ENCODE peak calls at places on chromosomes 3 and 15, in four cellular contexts. One of them, this sample, is unnamed.

GRCh38 chr3:115359507-115359906 is 212.4 kb upstream of the ZBTB20 start:
- DNase-seq in GM12878: peak
- DNase-seq in K562: no peak
- DNase-seq in H1: no peak
- DNase-seq in this sample: no peak

GRCh38 chr3:180680097-180680430 is 775 bp upstream of the CCDC39 start:
- DNase-seq in GM12878: no peak
- DNase-seq in H1: no peak
- DNase-seq in K562: no peak
- DNase-seq in this sample: peak

GRCh38 chr3:12591456-12591855 is 34.6 kb downstream of the MKRN2 start:
- DNase-seq in H1: no peak
- DNase-seq in GM12878: no peak
- DNase-seq in K562: no peak
- DNase-seq in this sample: no peak

GRCh38 chr3:9226326-9226725 is 23.1 kb downstream of the SRGAP3 start:
- DNase-seq in K562: no peak
- DNase-seq in H1: no peak
- DNase-seq in GM12878: no peak
- DNase-seq in this sample: no peak

GRCh38 chr3:157175678-157176077 is 15.7 kb upstream of the CCNL1 start:
- DNase-seq in H1: no peak
- DNase-seq in GM12878: no peak
- DNase-seq in K562: peak
- DNase-seq in this sample: peak

GRCh38 chr3:49199244-49199899 is 28.0 kb downstream of the KLHDC8B start:
- DNase-seq in H1: no peak
- DNase-seq in K562: no peak
- DNase-seq in GM12878: no peak
- DNase-seq in this sample: peak

GRCh38 chr3:50318615-50319014 is 3.9 kb downstream of the HYAL2 start:
- DNase-seq in H1: no peak
- DNase-seq in K562: no peak
- DNase-seq in GM12878: no peak
- DNase-seq in this sample: no peak

GRCh38 chr15:67146214-67146613 is 80.8 kb downstream of the SMAD3 start:
- DNase-seq in K562: no peak
- DNase-seq in GM12878: no peak
- DNase-seq in H1: no peak
- DNase-seq in this sample: peak

GRCh38 chr3:50655009-50655830 is 19.5 kb upstream of the DOCK3 start:
- DNase-seq in GM12878: no peak
- DNase-seq in H1: no peak
- DNase-seq in K562: no peak
- DNase-seq in this sample: no peak

GRCh38 chr3:14884665-14885064 is 62.7 kb upstream of the NR2C2 start:
- DNase-seq in K562: no peak
- DNase-seq in GM12878: no peak
- DNase-seq in H1: no peak
- DNase-seq in this sample: no peak

GRCh38 chr3:132318451-132318850 is 1.2 kb downstream of the ACP3 start:
- DNase-seq in H1: no peak
- DNase-seq in K562: no peak
- DNase-seq in GM12878: no peak
- DNase-seq in this sample: no peak

GRCh38 chr3:9238727-9239295 is 10.6 kb downstream of the SRGAP3 start:
- DNase-seq in GM12878: no peak
- DNase-seq in H1: no peak
- DNase-seq in K562: no peak
- DNase-seq in this sample: no peak

GRCh38 chr3:14248849-14249523 is 70.4 kb downstream of the LSM3 start:
- DNase-seq in H1: no peak
- DNase-seq in GM12878: no peak
- DNase-seq in K562: no peak
- DNase-seq in this sample: no peak

GRCh38 chr15:78979456-78980320 is 34.8 kb upstream of the CTSH start:
- DNase-seq in H1: peak
- DNase-seq in K562: peak
- DNase-seq in GM12878: peak
- DNase-seq in this sample: peak

GRCh38 chr3:136070334-136070733 is 104.8 kb downstream of the PPP2R3A start:
- DNase-seq in K562: no peak
- DNase-seq in H1: no peak
- DNase-seq in GM12878: no peak
- DNase-seq in this sample: no peak

GRCh38 chr15:74400915-74401757 is 32.6 kb downstream of the SEMA7A start:
- DNase-seq in K562: no peak
- DNase-seq in H1: no peak
- DNase-seq in GM12878: peak
- DNase-seq in this sample: no peak

GRCh38 chr15:54307926-54308325 is 329.7 kb downstream of the UNC13C start:
- DNase-seq in K562: no peak
- DNase-seq in GM12878: no peak
- DNase-seq in H1: no peak
- DNase-seq in this sample: no peak

GRCh38 chr15:90315276-90315982 is 36.7 kb upstream of the ZNF774 start:
- DNase-seq in K562: no peak
- DNase-seq in H1: no peak
- DNase-seq in GM12878: no peak
- DNase-seq in this sample: no peak

GRCh38 chr3:125054436-125055164 is 1.2 kb downstream of the HEG1 start:
- DNase-seq in K562: no peak
- DNase-seq in GM12878: peak
- DNase-seq in H1: no peak
- DNase-seq in this sample: peak

GRCh38 chr15:67002379-67002778 is 63.0 kb upstream of the SMAD3 start:
- DNase-seq in GM12878: no peak
- DNase-seq in K562: no peak
- DNase-seq in H1: no peak
- DNase-seq in this sample: no peak

GRCh38 chr3:190000187-190000860 is 120.4 kb downstream of the P3H2 start:
- DNase-seq in K562: no peak
- DNase-seq in GM12878: no peak
- DNase-seq in H1: no peak
- DNase-seq in this sample: no peak
- H2AFZ ChIP-seq in K562: no peak
- H2AFZ ChIP-seq in GM12878: no peak
- H2AFZ ChIP-seq in H1: no peak
- H2AFZ ChIP-seq in this sample: no peak

GRCh38 chr3:144018776-144019175 is 47.2 kb downstream of the DIPK2A start:
- DNase-seq in H1: no peak
- DNase-seq in GM12878: no peak
- DNase-seq in K562: no peak
- DNase-seq in this sample: no peak
- TF ChIP-seq NRF1 in H1: no peak
- TF ChIP-seq NRF1 in GM12878: no peak
- TF ChIP-seq NRF1 in K562: no peak
- TF ChIP-seq NRF1 in this sample: no peak

GRCh38 chr3:141313091-141313683 is 55.1 kb upstream of the ZBTB38 start:
- DNase-seq in H1: no peak
- DNase-seq in K562: peak
- DNase-seq in GM12878: no peak
- DNase-seq in this sample: no peak
- H2AFZ ChIP-seq in H1: no peak
- H2AFZ ChIP-seq in K562: peak
- H2AFZ ChIP-seq in GM12878: no peak
- H2AFZ ChIP-seq in this sample: no peak

DNA sequence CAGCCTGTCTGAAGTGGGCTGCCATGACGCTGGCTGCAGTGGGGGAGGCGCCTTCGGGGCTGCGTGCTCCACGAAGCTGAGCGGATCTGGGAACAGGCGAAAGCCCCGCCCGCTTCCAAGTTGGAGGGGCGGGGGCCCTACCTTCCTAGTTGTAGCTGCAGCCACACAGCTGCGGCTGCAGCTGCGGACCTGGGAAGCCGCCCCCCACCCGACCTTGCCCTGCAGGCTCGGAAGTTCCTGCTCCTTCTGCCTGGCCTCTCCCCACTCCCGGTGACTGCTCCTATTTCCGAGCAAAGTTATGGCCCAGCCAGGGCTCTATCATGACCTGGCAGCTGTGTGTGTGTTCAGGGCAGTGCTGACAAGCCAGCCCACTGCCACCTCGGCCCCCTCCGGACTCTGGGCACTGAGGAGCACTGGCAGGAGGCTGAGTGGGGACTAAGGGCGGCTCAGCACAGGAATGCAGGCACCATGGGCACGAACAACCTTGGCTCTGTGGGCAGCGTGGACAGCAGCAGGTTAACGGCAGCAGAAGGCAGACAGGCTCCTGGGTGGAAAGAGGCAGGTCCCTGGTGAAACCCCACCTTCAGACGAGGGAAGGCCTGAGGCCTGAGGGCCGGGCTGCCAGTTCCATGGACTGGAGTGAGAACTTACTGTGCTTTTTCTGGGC is 352.4 kb upstream of the TMCO5A start:
- DNase-seq in GM12878: no peak
- DNase-seq in K562: no peak
- DNase-seq in H1: no peak
- DNase-seq in this sample: no peak
- TF ChIP-seq NRF1 in GM12878: no peak
- TF ChIP-seq NRF1 in K562: no peak
- TF ChIP-seq NRF1 in H1: no peak
- TF ChIP-seq NRF1 in this sample: no peak

DNA sequence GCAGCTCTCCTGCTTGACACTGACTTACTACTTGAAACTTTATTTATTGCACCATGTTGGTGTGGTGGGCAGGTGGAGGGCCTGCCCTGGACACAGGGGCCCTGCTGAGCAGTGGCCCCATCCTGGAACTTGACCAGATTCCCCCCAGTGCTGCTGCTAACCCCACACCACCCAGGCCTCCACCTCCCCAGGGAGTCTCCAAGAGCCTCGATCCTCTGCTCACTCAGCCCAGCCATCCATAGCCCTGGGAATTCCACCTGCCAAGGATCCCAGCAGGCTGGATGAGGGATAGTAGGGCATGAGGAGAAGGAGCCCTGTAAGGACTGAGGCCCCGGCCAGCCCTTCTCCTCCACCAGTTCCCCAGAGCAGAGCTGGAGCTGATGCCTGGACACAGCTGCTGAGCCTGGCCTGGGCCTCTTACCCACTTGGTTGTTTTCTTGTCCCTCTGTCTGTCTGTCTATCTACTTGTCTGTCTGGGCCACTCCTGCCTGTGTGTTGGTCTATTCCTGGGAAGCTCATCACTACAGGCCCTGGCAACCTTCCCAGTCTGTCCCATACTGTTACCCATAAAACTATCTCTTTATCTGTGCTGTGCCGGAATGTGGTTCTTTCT is 2.8 kb downstream of the CHAC1 start:
- DNase-seq in H1: no peak
- DNase-seq in K562: no peak
- DNase-seq in GM12878: no peak
- DNase-seq in this sample: no peak
- H2AFZ ChIP-seq in H1: no peak
- H2AFZ ChIP-seq in K562: no peak
- H2AFZ ChIP-seq in GM12878: no peak
- H2AFZ ChIP-seq in this sample: no peak

DNA sequence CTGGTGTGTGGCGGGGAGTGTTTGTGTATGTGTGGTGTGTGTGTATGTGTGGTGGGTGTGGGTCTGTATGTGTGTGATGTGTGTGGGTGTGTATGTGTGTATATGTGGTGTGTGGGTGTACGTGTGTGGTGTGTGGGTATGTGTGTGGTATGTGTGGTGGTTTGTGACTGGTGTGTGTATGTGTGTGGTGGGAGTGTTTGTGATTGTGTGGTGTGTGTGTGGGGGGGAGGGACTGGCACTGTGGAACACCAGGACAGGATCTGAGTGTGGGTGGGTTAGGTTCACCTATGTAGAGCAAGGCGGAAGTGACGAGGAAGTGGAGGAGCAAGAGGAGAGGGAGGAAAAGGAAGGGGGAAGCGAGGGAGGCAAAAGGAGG is 510.8 kb downstream of the SHQ1 start:
- DNase-seq in K562: no peak
- DNase-seq in H1: no peak
- DNase-seq in GM12878: no peak
- DNase-seq in this sample: no peak
- TF ChIP-seq NRF1 in K562: no peak
- TF ChIP-seq NRF1 in H1: no peak
- TF ChIP-seq NRF1 in GM12878: no peak
- TF ChIP-seq NRF1 in this sample: no peak

GRCh38 chr3:20683912-20684311 is 497.9 kb upstream of the SGO1 start:
- DNase-seq in GM12878: no peak
- DNase-seq in K562: no peak
- DNase-seq in H1: no peak
- DNase-seq in this sample: no peak
- H2AFZ ChIP-seq in GM12878: no peak
- H2AFZ ChIP-seq in K562: no peak
- H2AFZ ChIP-seq in H1: peak
- H2AFZ ChIP-seq in this sample: peak

GRCh38 chr3:129890125-129890524 is 3.4 kb downstream of the TMCC1 start:
- DNase-seq in K562: no peak
- DNase-seq in GM12878: peak
- DNase-seq in H1: no peak
- DNase-seq in this sample: no peak

GRCh38 chr3:129890891-129891290 is 2.6 kb downstream of the TMCC1 start:
- DNase-seq in GM12878: no peak
- DNase-seq in H1: no peak
- DNase-seq in K562: no peak
- DNase-seq in this sample: no peak

GRCh38 chr3:129893616-129894070 is at the start of gene TMCC1:
- DNase-seq in K562: peak
- DNase-seq in H1: peak
- DNase-seq in GM12878: peak
- DNase-seq in this sample: peak

GRCh38 chr3:129892486-129892856 is 1.0 kb downstream of the TMCC1 start:
- DNase-seq in GM12878: no peak
- DNase-seq in K562: no peak
- DNase-seq in H1: no peak
- DNase-seq in this sample: no peak

DNA sequence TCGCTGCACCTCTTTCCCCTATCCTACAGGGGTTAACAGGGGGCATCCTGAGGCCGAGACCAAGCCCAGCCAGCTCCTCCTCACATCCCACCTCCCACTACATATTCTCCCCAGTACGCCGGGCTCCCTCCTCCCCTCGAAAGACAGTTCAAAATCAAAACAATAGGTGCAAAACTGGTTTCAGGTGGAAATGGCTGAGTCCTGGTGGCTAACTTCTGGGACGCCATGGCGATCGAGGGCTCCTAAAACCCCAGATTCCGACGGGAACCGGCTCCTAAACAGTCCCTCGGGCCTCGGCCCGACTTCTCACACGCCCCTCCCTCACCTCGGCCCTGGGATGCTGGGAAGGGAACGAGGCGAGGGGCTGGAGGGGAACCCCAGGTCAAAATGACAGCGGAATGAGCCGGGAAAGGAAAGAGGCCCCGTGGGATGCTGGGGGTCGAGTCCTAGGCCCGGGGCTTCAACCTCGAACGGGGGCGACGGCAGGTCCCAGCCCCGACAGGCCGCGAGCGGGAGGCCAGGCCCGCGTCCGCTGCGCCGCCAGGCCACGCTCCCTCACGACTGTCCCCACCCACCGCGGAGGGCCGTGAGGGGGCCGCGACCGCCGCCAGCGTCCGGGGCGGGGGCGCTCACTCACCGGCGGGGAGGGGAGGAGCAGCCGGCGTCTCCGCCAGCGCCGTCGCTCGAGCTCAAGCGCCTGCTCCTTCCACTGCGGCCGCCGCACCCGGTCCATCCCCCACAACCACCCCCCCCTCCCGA is 475 bp downstream of the TMCC1 start:
- DNase-seq in H1: no peak
- DNase-seq in K562: peak
- DNase-seq in GM12878: peak
- DNase-seq in this sample: peak
- TF ChIP-seq NRF1 in H1: no peak
- TF ChIP-seq NRF1 in K562: no peak
- TF ChIP-seq NRF1 in GM12878: no peak
- TF ChIP-seq NRF1 in this sample: no peak

This sample was measured in SK-N-SH.